ENCODE peak calls at places on chromosomes 1 and 21, in eight cellular contexts. T is gastrocnemius medialis, Z is PC-9, N is spleen, L is colonic mucosa, W is HFFc6, S is cardiac fibroblast, V is astrocyte of the spinal cord. F is an unnamed sample.

GRCh38 chr1:87760100-87760499 is 431.4 kb downstream of the LMO4 start:
- DNase-seq in T (no peak), Z (no peak), N (no peak), L (no peak), W (peak), S (no peak), V (no peak), F (no peak)

GRCh38 chr1:184326278-184326677 is 60.6 kb upstream of the C1orf21 start:
- DNase-seq in T (no peak), Z (no peak), N (no peak), L (peak), W (no peak), S (no peak), V (no peak), F (no peak)

GRCh38 chr1:175463856-175464255 is 271.3 kb upstream of the KIAA0040 start:
- DNase-seq in T (no peak), Z (no peak), N (no peak), L (no peak), W (no peak), S (no peak), V (no peak), F (no peak)

GRCh38 chr1:40309374-40310128 is 7.5 kb downstream of the COL9A2 start:
- DNase-seq in T (no peak), Z (no peak), N (no peak), L (no peak), W (no peak), S (no peak), V (peak), F (no peak)

GRCh38 chr1:53340660-53341520 is 13.0 kb upstream of the LRP8 start:
- DNase-seq in T (no peak), Z (no peak), N (no peak), L (no peak), W (no peak), S (no peak), V (no peak), F (peak)

GRCh38 chr1:7497107-7497637 is 273.9 kb upstream of the VAMP3 start:
- DNase-seq in T (peak), Z (no peak), N (no peak), L (no peak), W (no peak), S (no peak), V (no peak), F (no peak)

GRCh38 chr1:86082183-86082582 is 74.4 kb downstream of the COL24A1 start:
- DNase-seq in T (no peak), Z (no peak), N (no peak), L (no peak), W (no peak), S (no peak), V (no peak), F (no peak)

GRCh38 chr21:43354016-43354420 is 72.9 kb downstream of the SIK1 start:
- DNase-seq in T (no peak), Z (no peak), N (no peak), L (no peak), W (no peak), S (no peak), V (no peak), F (no peak)

GRCh38 chr1:208119225-208119606 is 125.0 kb downstream of the PLXNA2 start:
- DNase-seq in T (no peak), Z (no peak), N (no peak), L (peak), W (no peak), S (no peak), V (no peak), F (no peak)

DNA sequence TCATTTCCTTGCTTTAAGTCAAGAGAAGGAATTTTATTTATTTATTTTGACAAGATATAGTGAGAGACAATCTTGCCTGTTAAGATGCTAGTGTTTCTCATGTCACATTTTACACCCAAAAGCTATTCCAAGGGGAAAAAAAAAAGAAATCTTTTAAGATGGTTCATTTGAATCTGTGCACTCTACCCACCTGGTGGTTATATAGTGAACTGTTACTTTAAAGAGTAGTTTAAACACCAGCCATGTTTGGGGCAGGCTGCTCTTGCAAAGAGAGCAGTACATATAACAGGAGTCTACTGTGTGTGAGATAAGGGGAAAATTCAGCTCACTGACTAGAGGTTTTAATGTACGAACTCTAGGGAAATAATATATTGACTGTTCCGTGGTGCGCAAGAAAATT is 3.3 kb upstream of the ELAVL4 start:
- DNase-seq in T (no peak), Z (no peak), N (no peak), L (no peak), W (no peak), S (no peak), V (no peak), F (no peak)
- TF ChIP-seq CTCF in T (no peak), Z (peak), N (no peak), L (peak), W (peak), S (no peak), V (no peak), F (peak)

GRCh38 chr1:248155927-248156326 is 11.0 kb downstream of the OR2M5 start:
- DNase-seq in T (no peak), Z (no peak), N (no peak), L (no peak), W (no peak), S (no peak), V (no peak), F (no peak)

GRCh38 chr1:248152056-248152827 is 7.3 kb downstream of the OR2M5 start:
- DNase-seq in T (no peak), Z (no peak), N (peak), L (no peak), W (no peak), S (no peak), V (no peak), F (no peak)
- TF ChIP-seq CTCF in T (no peak), Z (no peak), N (no peak), L (no peak), W (no peak), S (no peak), V (no peak), F (no peak)

DNA sequence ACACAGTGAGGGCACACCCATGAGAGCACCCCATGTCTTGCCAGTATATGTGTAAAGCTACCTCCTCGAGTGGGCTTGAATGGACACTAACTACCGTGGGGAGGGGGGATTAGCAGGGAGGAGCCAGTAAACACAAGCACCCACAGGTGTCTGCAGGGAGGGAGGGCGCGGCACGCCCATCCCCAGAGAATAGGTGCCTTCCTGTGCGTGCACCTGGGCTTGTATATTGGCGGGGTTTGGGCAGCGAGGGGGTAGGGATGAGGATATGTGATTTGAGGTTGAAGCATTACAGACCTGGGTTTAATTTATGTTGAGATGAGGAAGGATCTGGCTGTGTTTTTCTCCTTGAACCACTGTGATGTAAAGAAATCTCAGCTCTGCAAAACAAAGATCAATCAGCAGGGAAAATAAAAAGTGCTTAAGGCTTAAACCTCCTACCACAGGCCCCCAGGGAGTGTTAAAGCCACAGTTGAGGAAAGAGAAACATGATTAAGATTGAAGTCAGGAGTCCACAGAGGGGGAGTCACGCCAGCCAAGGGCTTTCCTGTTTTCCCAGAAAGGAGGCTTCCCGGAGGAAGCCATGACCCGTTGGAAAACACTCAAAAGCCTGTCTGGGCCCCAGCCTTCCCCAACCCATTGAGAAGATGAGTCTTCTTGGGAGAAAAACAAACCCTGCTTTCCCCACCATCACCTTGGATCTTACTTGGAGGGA is 80.0 kb downstream of the CAMK2N1 start:
- DNase-seq in T (no peak), Z (no peak), N (no peak), L (no peak), W (no peak), S (peak), V (peak), F (peak)
- TF ChIP-seq CTCF in T (no peak), Z (no peak), N (no peak), L (no peak), W (no peak), S (no peak), V (no peak), F (no peak)

GRCh38 chr1:154749078-154749760 is 120.9 kb downstream of the KCNN3 start:
- DNase-seq in T (no peak), Z (no peak), N (no peak), L (no peak), W (no peak), S (peak), V (peak), F (no peak)
- TF ChIP-seq CTCF in T (no peak), Z (peak), N (peak), L (no peak), W (peak), S (peak), V (peak), F (peak)

GRCh38 chr21:44485254-44485793 is 30.0 kb downstream of the LRRC3 start:
- DNase-seq in T (no peak), Z (no peak), N (peak), L (peak), W (no peak), S (peak), V (peak), F (peak)
- TF ChIP-seq CTCF in T (no peak), Z (no peak), N (no peak), L (no peak), W (no peak), S (peak), V (peak), F (peak)

DNA sequence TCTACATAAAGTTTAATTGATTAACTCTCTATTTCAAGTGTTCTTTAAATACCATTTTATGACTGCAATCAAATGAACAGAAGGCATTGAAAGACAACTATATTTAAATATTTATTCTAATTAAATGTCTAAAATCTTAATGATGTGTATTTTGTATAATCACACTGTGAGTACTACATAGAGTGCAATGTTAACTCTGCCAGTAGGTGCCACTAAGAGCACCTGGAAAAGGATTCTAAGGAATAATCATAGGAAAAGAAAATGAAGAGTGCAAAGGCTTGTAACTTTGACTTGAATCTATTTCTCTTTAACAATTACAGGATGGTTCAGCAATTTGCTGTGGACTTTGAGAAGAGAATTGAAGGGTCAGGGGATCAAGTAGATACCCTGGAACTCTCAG is 200.4 kb downstream of the DNM3 start:
- DNase-seq in T (no peak), Z (no peak), N (no peak), L (no peak), W (peak), S (peak), V (peak), F (no peak)
- TF ChIP-seq CTCF in T (no peak), Z (peak), N (peak), L (peak), W (peak), S (peak), V (peak), F (peak)

F was measured in type B pancreatic cell.